ENCODE peak calls at places on chromosome 9, in eight cellular contexts. L, E, X, O, C, K, G and U are unnamed samples.

GRCh38 chr9:121819511-121820231 is 168.2 kb downstream of the DAB2IP start:
- DNase-seq in L (no peak), K (peak), X (no peak), G (no peak), O (no peak), C (no peak), E (peak), U (no peak)

GRCh38 chr9:94918038-94918753 is 191.7 kb downstream of the AOPEP start:
- DNase-seq in G (no peak), C (peak), O (no peak), E (peak), X (no peak), K (no peak), L (no peak), U (no peak)

GRCh38 chr9:137581361-137582285 is 2.9 kb upstream of the DPH7 start:
- DNase-seq in O (no peak), X (no peak), E (no peak), K (no peak), C (no peak), G (no peak), L (no peak), U (no peak)

GRCh38 chr9:91416086-91416712 is 7.4 kb downstream of the NFIL3 start:
- DNase-seq in L (no peak), G (no peak), O (no peak), C (no peak), E (no peak), K (no peak), X (no peak), U (no peak)

GRCh38 chr9:85332487-85332886 is 409.3 kb downstream of the AGTPBP1 start:
- DNase-seq in O (no peak), C (no peak), G (no peak), X (no peak), K (peak), E (peak), L (no peak), U (no peak)

GRCh38 chr9:3331801-3332200 is 194.0 kb downstream of the RFX3 start:
- DNase-seq in G (peak), E (no peak), X (no peak), K (peak), C (no peak), L (no peak), O (no peak), U (no peak)

GRCh38 chr9:27413507-27414214 is 110.4 kb upstream of the IFNK start:
- DNase-seq in E (no peak), C (no peak), G (no peak), X (no peak), O (no peak), L (no peak), K (no peak), U (no peak)

GRCh38 chr9:19138084-19138483 is 10.8 kb upstream of the PLIN2 start:
- DNase-seq in E (no peak), L (no peak), O (no peak), G (no peak), K (no peak), C (no peak), X (no peak), U (no peak)

GRCh38 chr9:130782883-130783537 is 52.0 kb upstream of the ABL1 start:
- DNase-seq in O (no peak), L (no peak), E (no peak), K (no peak), X (no peak), C (no peak), G (no peak), U (no peak)

GRCh38 chr9:19161257-19162025 is 34.1 kb upstream of the PLIN2 start:
- DNase-seq in O (peak), L (peak), X (peak), C (peak), E (no peak), G (no peak), K (no peak), U (peak)

GRCh38 chr9:16705121-16705604 is 165.3 kb downstream of the BNC2 start:
- DNase-seq in L (no peak), G (peak), O (no peak), K (peak), C (no peak), E (peak), X (peak), U (no peak)

GRCh38 chr9:78064075-78064474 is 32.5 kb upstream of the GNAQ start:
- DNase-seq in C (no peak), X (no peak), G (no peak), E (no peak), L (no peak), O (no peak), K (no peak), U (no peak)

GRCh38 chr9:33297455-33297854 is 7.1 kb downstream of the NFX1 start:
- DNase-seq in K (no peak), L (peak), C (peak), X (peak), G (peak), E (no peak), O (no peak), U (no peak)

GRCh38 chr9:131404987-131405386 is 11.1 kb downstream of the PRRC2B start:
- DNase-seq in C (no peak), E (no peak), X (no peak), O (no peak), K (no peak), G (no peak), L (no peak), U (peak)

GRCh38 chr9:21381752-21382339 is 3.4 kb downstream of the IFNA2 start:
- DNase-seq in G (no peak), L (no peak), K (no peak), C (peak), E (no peak), O (no peak), X (no peak), U (no peak)

GRCh38 chr9:110638381-110638954 is 30.1 kb upstream of the MUSK start:
- DNase-seq in C (peak), X (no peak), L (no peak), O (no peak), E (no peak), K (no peak), G (no peak), U (no peak)

GRCh38 chr9:87498816-87499454 is 1.3 kb downstream of the DAPK1 start:
- DNase-seq in E (peak), C (no peak), K (peak), L (no peak), X (no peak), O (no peak), G (no peak), U (no peak)

GRCh38 chr9:86636051-86636450 is 281.8 kb upstream of the TUT7 start:
- DNase-seq in G (no peak), O (no peak), X (no peak), E (no peak), L (no peak), C (no peak), K (no peak), U (no peak)

GRCh38 chr9:27457445-27457844 is 66.6 kb upstream of the IFNK start:
- DNase-seq in L (peak), X (no peak), K (no peak), E (peak), G (no peak), O (no peak), C (no peak), U (no peak)

GRCh38 chr9:21323091-21323490 is 12.1 kb downstream of the KLHL9 start:
- DNase-seq in C (no peak), X (no peak), K (no peak), O (no peak), E (no peak), L (no peak), G (no peak), U (no peak)

GRCh38 chr9:35341585-35341984 is 148.3 kb upstream of the RUSC2 start:
- DNase-seq in L (no peak), G (peak), E (peak), X (peak), O (no peak), C (no peak), K (no peak), U (no peak)

GRCh38 chr9:121725008-121725795 is 73.8 kb downstream of the DAB2IP start:
- DNase-seq in X (peak), C (no peak), E (no peak), K (no peak), O (peak), L (no peak), G (peak), U (no peak)

GRCh38 chr9:14031761-14032279 is 282.1 kb downstream of the NFIB start:
- DNase-seq in K (no peak), C (no peak), L (no peak), G (no peak), E (no peak), X (no peak), O (no peak), U (no peak)

GRCh38 chr9:14029811-14030210 is 284.1 kb downstream of the NFIB start:
- DNase-seq in G (no peak), L (no peak), X (no peak), C (no peak), O (no peak), K (no peak), E (no peak), U (no peak)

GRCh38 chr9:14030350-14030823 is 283.6 kb downstream of the NFIB start:
- DNase-seq in E (no peak), C (no peak), G (no peak), O (peak), L (no peak), K (no peak), X (no peak), U (no peak)

GRCh38 chr9:14031015-14031414 is 282.9 kb downstream of the NFIB start:
- DNase-seq in C (no peak), E (peak), O (no peak), X (peak), L (no peak), K (peak), G (no peak), U (no peak)

GRCh38 chr9:14033067-14033466 is 280.9 kb downstream of the NFIB start:
- DNase-seq in C (no peak), X (no peak), L (no peak), O (no peak), G (no peak), E (no peak), K (no peak), U (no peak)
- TF ChIP-seq CTCF in C (no peak), X (no peak), L (no peak), O (no peak), G (no peak), E (no peak), K (no peak), U (no peak)

DNA sequence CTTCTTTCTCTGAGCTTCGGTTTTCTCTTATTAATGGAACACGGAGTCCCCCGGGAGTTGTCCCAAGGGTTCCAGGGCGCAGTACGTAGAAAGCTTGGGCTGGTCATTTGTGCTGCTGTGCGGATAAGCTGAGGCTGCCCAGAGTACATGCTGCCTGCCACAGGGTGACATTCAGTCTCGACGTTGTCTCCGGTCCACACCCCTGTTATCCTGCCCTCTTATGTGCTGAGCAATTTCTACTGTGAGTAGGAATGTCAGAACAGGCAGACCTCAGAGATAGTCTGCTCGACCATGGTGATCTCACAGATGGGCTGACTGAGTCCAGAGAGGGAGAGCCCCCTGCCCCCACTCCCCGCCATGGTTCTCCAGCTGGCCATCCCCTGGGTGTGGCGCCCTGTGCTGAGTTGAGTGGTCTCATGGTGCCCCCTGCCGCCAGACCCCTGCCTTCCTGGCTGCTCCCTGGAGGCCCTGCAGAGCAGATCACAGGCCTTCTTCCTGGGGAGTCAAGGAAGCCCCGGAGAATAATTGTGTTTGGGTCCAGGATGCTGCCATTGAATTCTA is 124.0 kb downstream of the RGS3 start:
- DNase-seq in G (no peak), O (no peak), K (peak), E (peak), C (no peak), L (peak), X (no peak), U (no peak)
- TF ChIP-seq CTCF in G (no peak), O (no peak), K (peak), E (peak), C (peak), L (peak), X (peak), U (no peak)

GRCh38 chr9:36415822-36416515 is 15.9 kb upstream of the RNF38 start:
- DNase-seq in K (peak), L (no peak), G (no peak), O (no peak), C (no peak), X (no peak), E (peak), U (no peak)
- TF ChIP-seq CTCF in K (peak), L (no peak), G (no peak), O (no peak), C (no peak), X (no peak), E (peak), U (no peak)

GRCh38 chr9:2016411-2017208 is 1.5 kb downstream of the SMARCA2 start:
- DNase-seq in O (no peak), L (peak), C (peak), G (peak), E (peak), X (peak), K (peak), U (peak)
- TF ChIP-seq CTCF in O (no peak), L (peak), C (no peak), G (no peak), E (no peak), X (no peak), K (peak), U (no peak)

DNA sequence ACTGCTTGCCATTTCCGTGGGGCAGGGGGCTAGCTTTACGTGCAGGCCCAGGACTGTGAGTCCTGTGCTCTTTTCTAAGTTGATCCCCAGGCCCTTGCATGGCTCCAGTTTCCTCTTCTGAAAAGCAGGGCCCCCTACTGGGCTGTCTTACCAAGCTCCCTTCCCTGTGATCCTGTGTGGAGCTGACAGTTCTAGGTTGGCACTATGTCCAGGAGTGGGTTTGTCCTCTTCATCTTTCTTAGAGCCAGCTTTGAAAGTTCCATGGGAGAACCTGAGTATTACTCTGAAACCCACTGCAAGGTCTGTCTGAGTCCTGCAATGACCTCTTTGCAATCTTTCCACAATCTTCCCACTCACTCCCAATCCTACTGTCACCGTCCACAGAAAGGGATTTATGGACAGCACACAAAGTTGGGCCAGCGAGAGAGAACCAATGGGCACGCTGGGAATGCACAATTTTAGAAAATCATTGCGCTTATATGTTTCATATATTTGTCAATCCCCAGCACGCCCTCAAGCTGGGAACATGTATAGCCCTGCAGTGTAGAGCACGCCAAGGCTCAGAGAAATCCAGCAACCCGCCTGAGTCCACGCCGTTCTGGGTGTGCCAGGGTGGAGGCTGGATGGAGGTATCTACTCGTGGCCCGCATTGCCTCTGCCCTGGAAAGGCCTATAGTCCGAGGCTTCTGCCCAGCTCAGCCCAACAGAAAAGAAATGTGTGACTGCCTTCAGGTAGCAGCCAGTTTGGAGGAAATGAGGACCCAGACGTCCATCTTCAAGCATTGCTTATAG is 18.0 kb downstream of the S1PR3 start:
- DNase-seq in K (no peak), L (no peak), E (no peak), X (peak), G (no peak), O (no peak), C (no peak), U (no peak)
- TF ChIP-seq CTCF in K (no peak), L (no peak), E (no peak), X (no peak), G (no peak), O (no peak), C (no peak), U (no peak)

DNA sequence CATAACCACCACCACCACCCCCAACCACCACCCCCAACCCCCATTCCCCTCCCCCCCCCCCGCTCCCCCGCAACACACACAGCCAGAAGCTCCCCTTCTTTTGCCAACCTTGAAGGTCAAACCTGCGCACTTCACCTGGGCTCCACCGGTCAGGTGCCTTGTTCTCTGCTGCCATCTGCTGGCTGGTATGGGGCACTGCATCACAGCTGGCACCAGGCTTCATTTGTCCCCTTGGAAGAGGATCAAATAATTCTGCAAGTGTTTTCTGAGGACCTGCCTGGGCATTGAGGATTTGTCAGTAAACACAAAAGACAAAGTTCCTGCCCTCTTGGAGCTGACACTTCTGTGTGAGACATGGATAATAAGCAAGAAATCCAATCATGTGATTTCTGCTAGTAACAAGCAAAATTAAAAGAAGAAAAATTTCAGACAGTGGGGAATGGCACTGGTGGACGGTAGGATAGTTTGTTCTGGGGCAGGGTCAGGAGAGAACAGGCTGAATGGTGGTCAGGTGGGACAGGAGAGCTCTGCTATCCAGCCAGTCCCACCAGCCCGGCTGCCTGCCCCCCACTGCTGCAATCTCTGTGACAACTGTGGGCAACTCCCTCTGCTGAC is 55.6 kb upstream of the LMX1B start:
- DNase-seq in O (no peak), E (peak), X (no peak), L (peak), G (peak), C (peak), K (peak), U (peak)
- TF ChIP-seq CTCF in O (peak), E (peak), X (peak), L (peak), G (peak), C (peak), K (peak), U (peak)

GRCh38 chr9:117164512-117164911 is 250.3 kb downstream of the ASTN2 start:
- DNase-seq in X (no peak), K (no peak), C (no peak), O (no peak), G (no peak), E (no peak), L (no peak), U (no peak)
- TF ChIP-seq CTCF in X (no peak), K (no peak), C (no peak), O (no peak), G (no peak), E (no peak), L (no peak), U (no peak)